ENCODE peak calls at places on chromosomes 4 and X, in seven cellular contexts. One of them, this sample, is unnamed.

GRCh38 chr4:123967360-123967759 is 570.8 kb downstream of the SPRY1 start:
- DNase-seq in HCT116: no peak
- DNase-seq in H1: no peak
- DNase-seq in mammary epithelial cell: no peak
- DNase-seq in MM.1S: no peak
- DNase-seq in A549: no peak
- DNase-seq in IMR-90: no peak
- DNase-seq in this sample: no peak

GRCh38 chr4:173040200-173040599 is 128.4 kb upstream of the GALNT7 start:
- DNase-seq in H1: no peak
- DNase-seq in A549: no peak
- DNase-seq in IMR-90: peak; percentile 4
- DNase-seq in mammary epithelial cell: no peak
- DNase-seq in MM.1S: peak; percentile 45
- DNase-seq in HCT116: no peak
- DNase-seq in this sample: no peak

GRCh38 chrX:9729161-9729885 is 36.3 kb downstream of the GPR143 start:
- DNase-seq in H1: no peak
- DNase-seq in A549: no peak
- DNase-seq in HCT116: no peak
- DNase-seq in IMR-90: no peak
- DNase-seq in mammary epithelial cell: no peak
- DNase-seq in MM.1S: no peak
- DNase-seq in this sample: no peak

GRCh38 chrX:19514791-19515614 is at the start of gene MAP3K15:
- DNase-seq in IMR-90: no peak
- DNase-seq in MM.1S: peak; percentile 38
- DNase-seq in HCT116: no peak
- DNase-seq in A549: peak; percentile 70
- DNase-seq in H1: peak; percentile 56
- DNase-seq in mammary epithelial cell: no peak
- DNase-seq in this sample: no peak

GRCh38 chr4:82814034-82814433 is 15.4 kb upstream of the SCD5 start:
- DNase-seq in MM.1S: no peak
- DNase-seq in H1: no peak
- DNase-seq in IMR-90: no peak
- DNase-seq in HCT116: no peak
- DNase-seq in mammary epithelial cell: no peak
- DNase-seq in A549: no peak
- DNase-seq in this sample: no peak

GRCh38 chrX:11998944-11999343 is 139.3 kb upstream of the FRMPD4 start:
- DNase-seq in MM.1S: no peak
- DNase-seq in IMR-90: no peak
- DNase-seq in mammary epithelial cell: no peak
- DNase-seq in A549: peak; percentile 7
- DNase-seq in HCT116: no peak
- DNase-seq in H1: no peak
- DNase-seq in this sample: no peak

GRCh38 chr4:187608001-187608421 is 387.6 kb upstream of the ZFP42 start:
- DNase-seq in H1: no peak
- DNase-seq in IMR-90: peak; percentile 93
- DNase-seq in HCT116: no peak
- DNase-seq in A549: no peak
- DNase-seq in mammary epithelial cell: peak; percentile 75
- DNase-seq in MM.1S: no peak
- DNase-seq in this sample: no peak

GRCh38 chr4:7398788-7399432 is 35.8 kb downstream of the PSAPL1 start:
- DNase-seq in HCT116: no peak
- DNase-seq in MM.1S: no peak
- DNase-seq in H1: peak; percentile 10
- DNase-seq in IMR-90: no peak
- DNase-seq in A549: no peak
- DNase-seq in mammary epithelial cell: peak; percentile 16
- DNase-seq in this sample: no peak

GRCh38 chrX:107675823-107676555 is 47.7 kb downstream of the PRPS1 start:
- DNase-seq in MM.1S: peak; percentile 56
- DNase-seq in A549: no peak
- DNase-seq in mammary epithelial cell: peak; percentile 30
- DNase-seq in HCT116: no peak
- DNase-seq in IMR-90: peak; percentile 35
- DNase-seq in H1: no peak
- DNase-seq in this sample: peak; percentile 81

GRCh38 chrX:80181079-80181478 is 166.5 kb downstream of the TBX22 start:
- DNase-seq in MM.1S: no peak
- DNase-seq in A549: peak; percentile 4
- DNase-seq in H1: peak; percentile 43
- DNase-seq in HCT116: no peak
- DNase-seq in IMR-90: no peak
- DNase-seq in mammary epithelial cell: no peak
- DNase-seq in this sample: no peak
- TF ChIP-seq CTCF in MM.1S: peak; percentile 36
- TF ChIP-seq CTCF in A549: no peak
- TF ChIP-seq CTCF in H1: peak; percentile 50
- TF ChIP-seq CTCF in HCT116: no peak
- TF ChIP-seq CTCF in IMR-90: no peak
- TF ChIP-seq CTCF in mammary epithelial cell: peak; percentile 28
- TF ChIP-seq CTCF in this sample: no peak

DNA sequence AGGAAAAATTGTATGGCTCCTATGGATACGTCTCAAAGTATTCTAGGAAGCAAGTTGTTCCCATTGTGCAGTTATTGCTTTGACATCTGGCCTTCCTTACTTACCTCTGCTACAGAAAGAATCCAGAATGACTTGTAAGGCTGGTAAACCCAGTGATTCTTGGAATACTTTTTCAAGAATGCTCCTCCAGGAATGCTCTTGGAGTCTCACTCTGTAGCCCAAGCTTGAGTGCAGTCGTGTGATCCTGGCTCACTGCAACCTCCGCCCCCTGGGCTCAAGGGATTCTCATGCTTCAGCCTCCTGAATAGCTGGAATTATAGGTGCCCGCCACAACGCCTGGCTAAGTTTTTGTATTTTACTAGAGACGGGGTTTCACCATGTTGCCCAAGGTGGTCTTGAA is 38.1 kb downstream of the GAB1 start:
- DNase-seq in H1: no peak
- DNase-seq in MM.1S: no peak
- DNase-seq in IMR-90: no peak
- DNase-seq in mammary epithelial cell: no peak
- DNase-seq in A549: no peak
- DNase-seq in HCT116: no peak
- DNase-seq in this sample: no peak
- H3K4me1 ChIP-seq in H1: no peaks in the 10 kb centered on the region
- H3K4me1 ChIP-seq in MM.1S: peaks cover 74% of the 10 kb centered on the region
- H3K4me1 ChIP-seq in IMR-90: peaks cover 8% of the 10 kb centered on the region
- H3K4me1 ChIP-seq in mammary epithelial cell: no peaks in the 10 kb centered on the region
- H3K4me1 ChIP-seq in A549: no peaks in the 10 kb centered on the region
- H3K4me1 ChIP-seq in HCT116: no peaks in the 10 kb centered on the region
- H3K4me1 ChIP-seq in this sample: peaks cover 85% of the 10 kb centered on the region

DNA sequence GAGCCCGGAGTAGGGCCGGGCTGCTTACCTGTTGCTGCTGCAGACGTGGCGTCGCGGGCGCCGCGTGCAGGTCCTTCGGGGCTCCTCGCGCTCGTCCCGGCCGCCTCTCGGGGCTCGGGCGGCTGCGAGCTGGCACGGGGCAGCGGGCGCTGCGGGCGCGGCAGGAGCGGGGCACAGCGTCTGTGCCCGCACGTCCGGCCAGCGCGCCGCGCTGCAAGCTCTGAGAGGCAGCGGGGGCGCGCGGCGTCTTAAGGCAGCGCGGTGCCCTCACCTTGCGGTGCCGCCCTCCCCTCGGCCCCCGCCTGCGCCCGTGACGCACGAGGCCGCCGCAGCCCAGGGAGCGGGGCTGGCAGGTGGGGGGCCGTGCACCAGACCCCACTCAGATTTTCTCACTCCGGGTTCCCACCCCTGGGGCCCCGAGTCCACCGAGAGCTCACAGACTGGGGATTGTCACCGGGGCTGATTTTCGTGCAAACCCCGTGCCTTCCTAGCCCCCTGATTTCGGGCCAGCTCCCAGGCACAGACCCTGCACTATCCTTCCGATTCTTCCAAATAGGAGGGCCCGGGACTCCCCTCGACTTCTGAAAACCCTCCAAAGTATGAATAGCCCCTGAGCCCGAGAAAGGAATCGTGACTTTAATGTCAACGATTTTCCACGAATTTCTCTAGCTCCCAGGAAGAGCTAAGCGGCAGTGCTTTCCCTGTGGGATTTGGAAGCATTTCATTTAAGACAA is at the start of gene GPR101:
- DNase-seq in HCT116: no peak
- DNase-seq in A549: no peak
- DNase-seq in MM.1S: no peak
- DNase-seq in mammary epithelial cell: no peak
- DNase-seq in IMR-90: no peak
- DNase-seq in H1: no peak
- DNase-seq in this sample: no peak
- H3K4me3 ChIP-seq in HCT116: no peak within 1 kb of the TSS
- H3K4me3 ChIP-seq in A549: peak within 1 kb of the TSS; percentile 32
- H3K4me3 ChIP-seq in MM.1S: peak within 1 kb of the TSS; percentile 66
- H3K4me3 ChIP-seq in mammary epithelial cell: no peak within 1 kb of the TSS
- H3K4me3 ChIP-seq in IMR-90: no peak within 1 kb of the TSS
- H3K4me3 ChIP-seq in H1: no peak within 1 kb of the TSS
- H3K4me3 ChIP-seq in this sample: no peak within 1 kb of the TSS

DNA sequence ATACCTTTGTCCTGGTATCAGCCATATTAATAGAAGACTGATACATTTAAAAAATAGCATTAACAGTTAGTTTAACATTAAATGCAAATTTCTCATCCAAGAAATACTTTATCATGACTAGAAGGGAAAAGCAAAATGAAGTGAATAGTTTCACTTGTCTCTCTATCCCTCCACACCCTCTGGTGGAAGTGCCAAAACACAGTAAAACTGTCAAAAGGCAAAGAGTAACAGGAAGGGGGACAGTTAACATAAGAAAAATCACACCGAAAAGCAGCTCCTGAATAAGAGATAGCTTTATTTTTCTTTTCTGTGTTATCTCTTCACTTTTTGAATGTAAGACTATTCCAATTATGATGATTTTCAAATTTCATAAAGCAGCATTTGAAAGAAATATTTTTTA is 187.2 kb downstream of the FBXW7 start:
- DNase-seq in IMR-90: no peak
- DNase-seq in HCT116: no peak
- DNase-seq in mammary epithelial cell: peak; percentile 27
- DNase-seq in H1: no peak
- DNase-seq in A549: no peak
- DNase-seq in MM.1S: no peak
- DNase-seq in this sample: no peak
- TF ChIP-seq CTCF in IMR-90: no peak
- TF ChIP-seq CTCF in HCT116: no peak
- TF ChIP-seq CTCF in mammary epithelial cell: peak; percentile 64
- TF ChIP-seq CTCF in H1: peak; percentile 46
- TF ChIP-seq CTCF in A549: no peak
- TF ChIP-seq CTCF in MM.1S: peak; percentile 21
- TF ChIP-seq CTCF in this sample: peak; percentile 13

DNA sequence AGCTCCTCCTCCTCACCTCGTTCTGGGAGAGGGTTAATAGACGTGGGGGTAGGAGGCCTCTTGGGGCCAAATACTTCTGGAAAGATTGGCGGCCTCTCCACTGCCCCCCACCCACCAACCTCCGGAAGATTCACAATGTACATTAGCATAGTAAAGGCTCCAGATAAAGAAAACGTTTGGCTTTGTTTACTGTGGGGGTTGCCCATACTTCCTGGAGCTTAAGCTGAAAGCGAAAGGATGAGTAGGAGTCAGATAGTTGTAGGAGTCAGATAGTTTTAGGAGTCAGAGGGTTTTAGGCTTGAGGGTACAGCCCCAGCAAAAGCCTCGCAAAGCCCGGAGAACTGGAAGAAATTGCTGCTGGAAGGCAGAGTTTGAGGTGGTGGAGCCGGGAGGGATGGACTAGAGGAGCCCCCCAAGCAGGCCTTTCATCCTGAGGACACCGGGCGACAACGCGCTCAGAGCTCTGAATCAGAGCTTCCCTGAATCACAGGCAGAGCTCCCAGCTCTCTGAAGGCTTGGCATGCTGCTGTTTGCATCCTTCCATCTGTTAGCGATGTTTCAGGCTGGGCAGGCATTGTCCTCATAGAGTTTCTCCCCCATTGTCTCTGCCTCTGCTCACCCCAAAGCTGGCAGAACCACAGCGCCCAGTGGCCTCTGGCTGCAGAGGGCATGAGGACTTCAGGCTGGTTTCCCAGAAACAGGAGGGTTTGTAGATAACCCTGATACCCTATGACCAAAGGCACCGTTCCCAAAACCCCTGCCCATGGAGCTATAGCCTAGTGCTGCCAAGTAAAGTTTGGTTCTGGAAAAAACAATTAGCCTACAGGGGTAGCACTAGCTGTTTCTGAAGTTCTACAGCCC is 280.7 kb downstream of the BCOR start:
- DNase-seq in HCT116: no peak
- DNase-seq in A549: no peak
- DNase-seq in H1: peak; percentile 50
- DNase-seq in mammary epithelial cell: no peak
- DNase-seq in IMR-90: peak; percentile 54
- DNase-seq in MM.1S: no peak
- DNase-seq in this sample: no peak
- H3K4me1 ChIP-seq in HCT116: no peaks in the 10 kb centered on the region
- H3K4me1 ChIP-seq in A549: peaks cover 36% of the 10 kb centered on the region
- H3K4me1 ChIP-seq in H1: peaks cover 38% of the 10 kb centered on the region
- H3K4me1 ChIP-seq in mammary epithelial cell: peaks cover 7% of the 10 kb centered on the region
- H3K4me1 ChIP-seq in IMR-90: peaks cover 3% of the 10 kb centered on the region
- H3K4me1 ChIP-seq in MM.1S: peaks cover 4% of the 10 kb centered on the region
- H3K4me1 ChIP-seq in this sample: no peaks in the 10 kb centered on the region

DNA sequence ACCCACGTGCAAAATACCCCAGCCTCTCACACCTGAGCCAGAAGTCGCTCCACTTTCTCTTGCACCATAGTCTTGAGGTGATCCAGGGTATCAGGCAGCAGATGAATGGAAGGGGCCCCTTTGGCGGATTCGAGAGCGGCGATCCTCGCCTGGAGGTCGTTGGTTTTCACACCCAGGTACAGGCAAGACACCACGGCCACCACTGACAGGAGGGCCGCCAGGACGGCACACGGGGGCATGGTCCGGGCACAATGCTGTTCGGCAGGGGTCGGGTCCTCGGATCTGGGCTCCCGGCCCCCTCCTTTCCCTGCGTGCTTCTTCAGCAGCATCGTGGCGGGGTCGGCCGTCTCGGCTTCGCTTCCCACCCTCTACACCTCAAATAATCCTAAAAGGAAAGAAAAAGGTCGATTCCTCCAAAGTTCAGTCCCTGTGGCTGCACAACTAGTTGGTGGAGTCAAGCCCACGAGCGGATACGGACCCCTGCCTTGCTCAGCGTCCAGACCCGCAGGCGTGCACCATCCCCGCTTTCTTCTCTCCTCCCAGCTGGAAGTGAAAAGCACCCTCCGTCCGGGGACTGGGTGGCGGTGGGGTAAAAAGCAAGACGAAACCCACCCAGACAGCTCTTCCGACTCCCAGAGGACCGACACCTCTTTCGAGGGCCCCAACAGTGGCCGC is 630 bp downstream of the COL25A1 start:
- DNase-seq in HCT116: no peak
- DNase-seq in IMR-90: no peak
- DNase-seq in mammary epithelial cell: no peak
- DNase-seq in MM.1S: no peak
- DNase-seq in H1: peak; percentile 55
- DNase-seq in A549: no peak
- DNase-seq in this sample: no peak
- H3K4me3 ChIP-seq in HCT116: no peak overlapping the region
- H3K4me3 ChIP-seq in IMR-90: peak overlapping the region; percentile 44
- H3K4me3 ChIP-seq in mammary epithelial cell: no peak overlapping the region
- H3K4me3 ChIP-seq in MM.1S: peak overlapping the region; percentile 82
- H3K4me3 ChIP-seq in H1: peak overlapping the region; percentile 55
- H3K4me3 ChIP-seq in A549: peak overlapping the region; percentile 44
- H3K4me3 ChIP-seq in this sample: peak overlapping the region; percentile 59